ENCODE peak calls at places on chromosomes 6 and 20, in nine cellular contexts. I is D341Med; V is HuH-7.5; U is aorta; E is suprapubic skin; N is effector CD4-positive, alpha-beta T cell; K is EL; T is AML-193; R is H1. M is an unnamed sample.
A peak's percentile ranks its signal among the peaks of the same experiment; 100 is the strongest.

GRCh38 chr6:160031442-160031841 is 62.6 kb downstream of the IGF2R start:
- DNase-seq in I (no peak), V (no peak), U (no peak), E (no peak), N (no peak), K (peak; percentile 63), T (no peak), R (no peak), M (no peak)

GRCh38 chr6:79301290-79301689 is 66.8 kb upstream of the HMGN3 start:
- DNase-seq in I (no peak), V (no peak), U (no peak), E (no peak), N (no peak), K (no peak), T (no peak), R (no peak), M (no peak)

GRCh38 chr20:38842017-38842416 is 36.5 kb downstream of the PPP1R16B start:
- DNase-seq in I (no peak), V (no peak), U (no peak), E (no peak), N (no peak), K (no peak), T (no peak), R (no peak), M (no peak)

GRCh38 chr6:113809818-113810217 is 47.3 kb upstream of the MARCKS start:
- DNase-seq in I (no peak), V (no peak), U (no peak), E (no peak), N (no peak), K (no peak), T (peak; percentile 81), R (no peak), M (no peak)

GRCh38 chr6:17289491-17290106 is 8.4 kb downstream of the RBM24 start:
- DNase-seq in I (no peak), V (no peak), U (no peak), E (no peak), N (no peak), K (no peak), T (no peak), R (no peak), M (no peak)

GRCh38 chr20:19741914-19742313 is 16.1 kb upstream of the RIN2 start:
- DNase-seq in I (no peak), V (no peak), U (no peak), E (no peak), N (no peak), K (no peak), T (no peak), R (no peak), M (no peak)

GRCh38 chr6:147879031-147879430 is 370.5 kb downstream of the SAMD5 start:
- DNase-seq in I (no peak), V (no peak), U (no peak), E (no peak), N (no peak), K (no peak), T (no peak), R (no peak), M (no peak)

GRCh38 chr6:107360476-107360875 is 98.9 kb downstream of the PDSS2 start:
- DNase-seq in I (no peak), V (no peak), U (no peak), E (no peak), N (no peak), K (no peak), T (peak; percentile 40), R (no peak), M (no peak)

GRCh38 chr6:122264557-122264956 is 134.9 kb upstream of the HSF2 start:
- DNase-seq in I (no peak), V (no peak), U (no peak), E (no peak), N (no peak), K (no peak), T (no peak), R (no peak), M (no peak)

M was measured in SK-N-DZ.